ENCODE peak calls at places on chromosomes 2 and 18, in five cellular contexts. One of them, this sample, is unnamed.

GRCh38 chr2:174750923-174751441 is 13.3 kb downstream of the CHRNA1 start:
- DNase-seq in psoas muscle: no peak
- DNase-seq in retinal pigment epithelial cell: no peak
- DNase-seq in choroid plexus epithelial cell: no peak
- DNase-seq in fibroblast of mammary gland: no peak
- DNase-seq in this sample: no peak

GRCh38 chr2:27961997-27962396 is 71.5 kb downstream of the BABAM2 start:
- DNase-seq in psoas muscle: no peak
- DNase-seq in retinal pigment epithelial cell: no peak
- DNase-seq in choroid plexus epithelial cell: no peak
- DNase-seq in fibroblast of mammary gland: peak; percentile 65
- DNase-seq in this sample: peak; percentile 42

GRCh38 chr2:233418761-233419625 is 64.7 kb downstream of the DGKD start:
- DNase-seq in psoas muscle: peak; percentile 75
- DNase-seq in retinal pigment epithelial cell: no peak
- DNase-seq in choroid plexus epithelial cell: peak; percentile 53
- DNase-seq in fibroblast of mammary gland: peak; percentile 24
- DNase-seq in this sample: peak; percentile 81

GRCh38 chr2:118855451-118856279 is 8.2 kb upstream of the EN1 start:
- DNase-seq in psoas muscle: peak; percentile 86
- DNase-seq in retinal pigment epithelial cell: peak; percentile 8
- DNase-seq in choroid plexus epithelial cell: peak; percentile 74
- DNase-seq in fibroblast of mammary gland: peak; percentile 83
- DNase-seq in this sample: peak; percentile 75

GRCh38 chr2:128494640-128495321 is 176.1 kb upstream of the HS6ST1 start:
- DNase-seq in psoas muscle: no peak
- DNase-seq in retinal pigment epithelial cell: no peak
- DNase-seq in choroid plexus epithelial cell: no peak
- DNase-seq in fibroblast of mammary gland: peak; percentile 8
- DNase-seq in this sample: peak; percentile 90

GRCh38 chr2:112073875-112074274 is 18.8 kb downstream of the TMEM87B start:
- DNase-seq in psoas muscle: no peak
- DNase-seq in retinal pigment epithelial cell: no peak
- DNase-seq in choroid plexus epithelial cell: no peak
- DNase-seq in fibroblast of mammary gland: no peak
- DNase-seq in this sample: no peak

GRCh38 chr2:37117566-37117965 is 33.2 kb downstream of the GPATCH11 start:
- DNase-seq in psoas muscle: no peak
- DNase-seq in retinal pigment epithelial cell: no peak
- DNase-seq in choroid plexus epithelial cell: no peak
- DNase-seq in fibroblast of mammary gland: no peak
- DNase-seq in this sample: no peak

GRCh38 chr18:21406111-21406510 is 164.1 kb downstream of the GREB1L start:
- DNase-seq in psoas muscle: no peak
- DNase-seq in retinal pigment epithelial cell: peak; percentile 21
- DNase-seq in choroid plexus epithelial cell: no peak
- DNase-seq in fibroblast of mammary gland: peak; percentile 48
- DNase-seq in this sample: no peak

GRCh38 chr2:69784228-69784627 is 42.3 kb downstream of the ANXA4 start:
- DNase-seq in psoas muscle: no peak
- DNase-seq in retinal pigment epithelial cell: no peak
- DNase-seq in choroid plexus epithelial cell: no peak
- DNase-seq in fibroblast of mammary gland: no peak
- DNase-seq in this sample: no peak

GRCh38 chr2:111186933-111187332 is 66.2 kb downstream of the BCL2L11 start:
- DNase-seq in psoas muscle: no peak
- DNase-seq in retinal pigment epithelial cell: no peak
- DNase-seq in choroid plexus epithelial cell: no peak
- DNase-seq in fibroblast of mammary gland: no peak
- DNase-seq in this sample: no peak

GRCh38 chr2:11013196-11013595 is 101.5 kb downstream of the KCNF1 start:
- DNase-seq in psoas muscle: no peak
- DNase-seq in retinal pigment epithelial cell: no peak
- DNase-seq in choroid plexus epithelial cell: no peak
- DNase-seq in fibroblast of mammary gland: no peak
- DNase-seq in this sample: no peak

GRCh38 chr2:239092571-239093294 is 244.8 kb downstream of the TWIST2 start:
- DNase-seq in psoas muscle: peak; percentile 14
- DNase-seq in retinal pigment epithelial cell: no peak
- DNase-seq in choroid plexus epithelial cell: no peak
- DNase-seq in fibroblast of mammary gland: no peak
- DNase-seq in this sample: no peak

GRCh38 chr2:14634223-14634884 is 1.8 kb downstream of the LRATD1 start:
- DNase-seq in psoas muscle: peak; percentile 76
- DNase-seq in retinal pigment epithelial cell: peak; percentile 61
- DNase-seq in choroid plexus epithelial cell: peak; percentile 60
- DNase-seq in fibroblast of mammary gland: peak; percentile 75
- DNase-seq in this sample: peak; percentile 44

GRCh38 chr2:234467289-234467688 is 29.6 kb downstream of the ARL4C start:
- DNase-seq in psoas muscle: no peak
- DNase-seq in retinal pigment epithelial cell: no peak
- DNase-seq in choroid plexus epithelial cell: peak; percentile 63
- DNase-seq in fibroblast of mammary gland: peak; percentile 84
- DNase-seq in this sample: peak; percentile 22

GRCh38 chr2:143819190-143819735 is 690.0 kb downstream of the ARHGAP15 start:
- DNase-seq in psoas muscle: no peak
- DNase-seq in retinal pigment epithelial cell: no peak
- DNase-seq in choroid plexus epithelial cell: no peak
- DNase-seq in fibroblast of mammary gland: peak; percentile 45
- DNase-seq in this sample: no peak

GRCh38 chr2:43032248-43032893 is 194.0 kb downstream of the ZFP36L2 start:
- DNase-seq in psoas muscle: peak; percentile 76
- DNase-seq in retinal pigment epithelial cell: no peak
- DNase-seq in choroid plexus epithelial cell: no peak
- DNase-seq in fibroblast of mammary gland: peak; percentile 71
- DNase-seq in this sample: peak; percentile 78

GRCh38 chr2:6754412-6754811 is 111.3 kb downstream of the CMPK2 start:
- DNase-seq in psoas muscle: no peak
- DNase-seq in retinal pigment epithelial cell: no peak
- DNase-seq in choroid plexus epithelial cell: no peak
- DNase-seq in fibroblast of mammary gland: no peak
- DNase-seq in this sample: no peak

GRCh38 chr2:2320486-2321249 is 10.4 kb downstream of the MYT1L start:
- DNase-seq in psoas muscle: no peak
- DNase-seq in retinal pigment epithelial cell: no peak
- DNase-seq in choroid plexus epithelial cell: no peak
- DNase-seq in fibroblast of mammary gland: no peak
- DNase-seq in this sample: no peak

GRCh38 chr2:179917272-179917671 is 55.9 kb upstream of the ZNF385B start:
- DNase-seq in psoas muscle: no peak
- DNase-seq in retinal pigment epithelial cell: no peak
- DNase-seq in choroid plexus epithelial cell: peak; percentile 81
- DNase-seq in fibroblast of mammary gland: peak; percentile 83
- DNase-seq in this sample: peak; percentile 60

GRCh38 chr2:223797073-223797472 is 40.3 kb downstream of the AP1S3 start:
- DNase-seq in psoas muscle: no peak
- DNase-seq in retinal pigment epithelial cell: peak; percentile 97
- DNase-seq in choroid plexus epithelial cell: peak; percentile 64
- DNase-seq in fibroblast of mammary gland: peak; percentile 62
- DNase-seq in this sample: peak; percentile 75

GRCh38 chr2:181376999-181377398 is 80.2 kb upstream of the ITGA4 start:
- DNase-seq in psoas muscle: no peak
- DNase-seq in retinal pigment epithelial cell: no peak
- DNase-seq in choroid plexus epithelial cell: no peak
- DNase-seq in fibroblast of mammary gland: no peak
- DNase-seq in this sample: no peak

GRCh38 chr2:233700028-233700635 is 7.4 kb downstream of the UGT1A6 start:
- DNase-seq in psoas muscle: no peak
- DNase-seq in retinal pigment epithelial cell: peak; percentile 31
- DNase-seq in choroid plexus epithelial cell: peak; percentile 53
- DNase-seq in fibroblast of mammary gland: no peak
- DNase-seq in this sample: peak; percentile 98

GRCh38 chr2:100592226-100592625 is 29.4 kb downstream of the PDCL3 start:
- DNase-seq in psoas muscle: no peak
- DNase-seq in retinal pigment epithelial cell: no peak
- DNase-seq in choroid plexus epithelial cell: peak; percentile 75
- DNase-seq in fibroblast of mammary gland: peak; percentile 5
- DNase-seq in this sample: peak; percentile 47

GRCh38 chr2:174161490-174161889 is 86.8 kb downstream of the OLA1 start:
- DNase-seq in psoas muscle: no peak
- DNase-seq in retinal pigment epithelial cell: no peak
- DNase-seq in choroid plexus epithelial cell: peak; percentile 12
- DNase-seq in fibroblast of mammary gland: no peak
- DNase-seq in this sample: no peak

GRCh38 chr2:46615555-46616487 is 136.5 kb downstream of the TMEM247 start:
- DNase-seq in psoas muscle: no peak
- DNase-seq in retinal pigment epithelial cell: no peak
- DNase-seq in choroid plexus epithelial cell: peak; percentile 24
- DNase-seq in fibroblast of mammary gland: no peak
- DNase-seq in this sample: no peak

DNA sequence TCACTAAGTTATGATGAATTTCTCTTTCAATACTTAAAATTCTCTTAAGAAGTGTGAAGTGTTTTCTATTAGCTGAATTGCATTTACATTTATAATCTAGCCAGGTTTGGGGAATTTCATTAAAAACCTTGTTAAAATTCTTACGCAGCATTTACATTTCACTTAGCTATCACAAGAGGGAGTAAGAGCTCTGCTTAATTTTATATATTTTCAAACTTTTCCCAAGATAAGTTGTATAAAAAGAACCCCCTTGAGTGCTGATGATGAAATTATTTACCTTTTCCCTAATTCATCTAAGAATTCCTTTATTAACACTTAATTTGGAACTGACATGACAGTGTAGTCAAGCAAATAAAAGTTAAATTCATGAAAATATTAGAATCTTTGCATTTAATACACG is 54.2 kb upstream of the ZSWIM2 start:
- DNase-seq in psoas muscle: no peak
- DNase-seq in retinal pigment epithelial cell: no peak
- DNase-seq in choroid plexus epithelial cell: peak; percentile 43
- DNase-seq in fibroblast of mammary gland: peak; percentile 30
- DNase-seq in this sample: peak; percentile 44
- TF ChIP-seq CTCF in psoas muscle: peak; percentile 14
- TF ChIP-seq CTCF in retinal pigment epithelial cell: peak; percentile 56
- TF ChIP-seq CTCF in choroid plexus epithelial cell: peak; percentile 60
- TF ChIP-seq CTCF in fibroblast of mammary gland: peak; percentile 49
- TF ChIP-seq CTCF in this sample: peak; percentile 54

GRCh38 chr18:903703-904102 is 968 bp upstream of the ADCYAP1 start:
- DNase-seq in psoas muscle: peak; percentile 43
- DNase-seq in retinal pigment epithelial cell: no peak
- DNase-seq in choroid plexus epithelial cell: peak; percentile 62
- DNase-seq in fibroblast of mammary gland: peak; percentile 42
- DNase-seq in this sample: peak; percentile 65

GRCh38 chr18:906416-907170 is 1.9 kb downstream of the ADCYAP1 start:
- DNase-seq in psoas muscle: no peak
- DNase-seq in retinal pigment epithelial cell: no peak
- DNase-seq in choroid plexus epithelial cell: peak; percentile 13
- DNase-seq in fibroblast of mammary gland: no peak
- DNase-seq in this sample: no peak

GRCh38 chr18:904135-905090 is at the start of gene ADCYAP1:
- DNase-seq in psoas muscle: no peak
- DNase-seq in retinal pigment epithelial cell: no peak
- DNase-seq in choroid plexus epithelial cell: peak; percentile 19
- DNase-seq in fibroblast of mammary gland: no peak
- DNase-seq in this sample: peak; percentile 21

GRCh38 chr18:905948-906415 is 1.3 kb downstream of the ADCYAP1 start:
- DNase-seq in psoas muscle: no peak
- DNase-seq in retinal pigment epithelial cell: no peak
- DNase-seq in choroid plexus epithelial cell: no peak
- DNase-seq in fibroblast of mammary gland: no peak
- DNase-seq in this sample: no peak

DNA sequence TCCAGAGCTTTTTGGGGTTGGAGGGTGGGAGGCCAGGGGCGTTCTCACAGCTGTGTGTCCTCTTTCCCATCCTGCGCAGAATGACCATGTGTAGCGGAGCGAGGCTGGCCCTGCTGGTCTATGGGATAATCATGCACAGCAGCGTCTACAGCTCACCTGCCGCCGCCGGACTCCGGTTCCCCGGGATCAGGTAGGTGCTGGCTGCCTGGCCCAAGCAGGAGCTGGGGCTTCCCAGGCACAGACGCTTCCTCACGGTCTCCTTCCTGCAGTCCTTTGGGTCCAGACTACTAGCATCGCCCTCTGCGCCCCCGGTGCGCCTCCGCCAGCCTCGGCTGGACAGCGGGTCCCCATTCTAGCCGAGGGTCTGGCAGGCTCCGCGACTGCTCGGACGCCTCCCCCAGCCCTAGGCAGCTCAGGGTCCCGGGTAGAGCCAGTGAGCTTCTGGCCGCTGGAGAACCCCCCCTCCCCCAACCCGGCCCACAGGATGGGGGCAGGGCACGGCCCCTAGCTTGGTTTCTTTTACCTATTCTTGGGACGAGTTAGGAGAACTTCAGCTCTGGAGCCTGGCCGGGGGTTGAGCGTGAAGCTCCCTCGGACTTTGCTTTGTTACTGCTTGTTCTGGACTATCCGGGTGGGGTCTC is 756 bp downstream of the ADCYAP1 start:
- DNase-seq in psoas muscle: no peak
- DNase-seq in retinal pigment epithelial cell: no peak
- DNase-seq in choroid plexus epithelial cell: no peak
- DNase-seq in fibroblast of mammary gland: no peak
- DNase-seq in this sample: no peak
- H3K4me3 ChIP-seq in psoas muscle: no peak overlapping the region
- H3K4me3 ChIP-seq in retinal pigment epithelial cell: no peak overlapping the region
- H3K4me3 ChIP-seq in choroid plexus epithelial cell: no peak overlapping the region
- H3K4me3 ChIP-seq in fibroblast of mammary gland: no peak overlapping the region
- H3K4me3 ChIP-seq in this sample: no peak overlapping the region

GRCh38 chr18:25001803-25002202 is 350.2 kb downstream of the ZNF521 start:
- DNase-seq in psoas muscle: no peak
- DNase-seq in retinal pigment epithelial cell: no peak
- DNase-seq in choroid plexus epithelial cell: no peak
- DNase-seq in fibroblast of mammary gland: no peak
- DNase-seq in this sample: no peak

GRCh38 chr18:24995056-24995455 is 356.9 kb downstream of the ZNF521 start:
- DNase-seq in psoas muscle: no peak
- DNase-seq in retinal pigment epithelial cell: no peak
- DNase-seq in choroid plexus epithelial cell: no peak
- DNase-seq in fibroblast of mammary gland: peak; percentile 92
- DNase-seq in this sample: no peak

GRCh38 chr18:24995738-24996137 is 356.2 kb downstream of the ZNF521 start:
- DNase-seq in psoas muscle: no peak
- DNase-seq in retinal pigment epithelial cell: no peak
- DNase-seq in choroid plexus epithelial cell: no peak
- DNase-seq in fibroblast of mammary gland: peak; percentile 70
- DNase-seq in this sample: no peak

GRCh38 chr18:24999650-25000267 is 352.2 kb downstream of the ZNF521 start:
- DNase-seq in psoas muscle: no peak
- DNase-seq in retinal pigment epithelial cell: no peak
- DNase-seq in choroid plexus epithelial cell: no peak
- DNase-seq in fibroblast of mammary gland: no peak
- DNase-seq in this sample: no peak
- TF ChIP-seq CTCF in psoas muscle: no peak
- TF ChIP-seq CTCF in retinal pigment epithelial cell: no peak
- TF ChIP-seq CTCF in choroid plexus epithelial cell: no peak
- TF ChIP-seq CTCF in fibroblast of mammary gland: no peak
- TF ChIP-seq CTCF in this sample: no peak

DNA sequence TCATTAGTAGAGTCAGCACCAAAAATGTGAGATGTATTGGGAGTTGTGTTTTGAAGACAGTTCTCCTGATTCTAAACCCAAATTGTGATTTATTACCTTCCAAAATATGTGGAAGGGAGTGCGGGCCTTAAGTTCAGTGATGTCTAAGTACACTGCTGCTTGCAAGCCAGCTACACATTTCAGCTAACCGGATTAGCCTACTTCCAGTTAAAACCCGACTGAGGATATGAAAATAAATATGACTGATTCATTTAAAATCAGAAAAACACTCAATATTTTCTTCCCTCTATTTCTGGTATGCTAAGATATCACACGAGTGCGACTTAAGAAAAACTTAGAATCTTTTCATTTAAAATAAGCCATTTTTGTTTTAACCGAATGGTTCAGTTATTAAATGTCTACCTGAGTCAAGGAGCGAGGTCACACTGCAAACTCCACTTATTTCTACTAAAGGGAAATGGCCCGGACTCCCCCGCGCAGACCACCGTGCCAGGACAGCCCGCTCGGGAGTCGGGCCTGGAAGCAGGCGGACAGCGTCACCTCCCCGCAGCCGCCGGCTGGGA is 811 bp downstream of the FHL2 start:
- DNase-seq in psoas muscle: no peak
- DNase-seq in retinal pigment epithelial cell: no peak
- DNase-seq in choroid plexus epithelial cell: peak; percentile 56
- DNase-seq in fibroblast of mammary gland: no peak
- DNase-seq in this sample: peak; percentile 50
- H3K4me3 ChIP-seq in psoas muscle: peak overlapping the region; percentile 97
- H3K4me3 ChIP-seq in retinal pigment epithelial cell: peak overlapping the region; percentile 97
- H3K4me3 ChIP-seq in choroid plexus epithelial cell: peak overlapping the region; percentile 100
- H3K4me3 ChIP-seq in fibroblast of mammary gland: peak overlapping the region; percentile 100
- H3K4me3 ChIP-seq in this sample: peak overlapping the region; percentile 96